ENCODE peak calls at places on chromosomes 3 and 15, in five cellular contexts. L, X, K, V and J are unnamed samples.

GRCh38 chr15:37818152-37818677 is 116.2 kb upstream of the TMCO5A start:
- DNase-seq in X (no peak), V (no peak), K (no peak), L (no peak), J (no peak)

GRCh38 chr3:151301787-151302186 is 14.8 kb downstream of the GPR87 start:
- DNase-seq in X (peak; percentile 74), L (peak; percentile 90), V (no peak), K (no peak), J (peak; percentile 78)

GRCh38 chr15:101045236-101045646 is 126.1 kb downstream of the LRRK1 start:
- DNase-seq in K (no peak), L (no peak), V (peak; percentile 64), X (peak; percentile 59), J (peak; percentile 88)

GRCh38 chr3:173066044-173066679 is 74.9 kb downstream of the SPATA16 start:
- DNase-seq in V (no peak), K (no peak), L (peak; percentile 9), X (peak; percentile 74), J (peak; percentile 84)

GRCh38 chr15:25640381-25640780 is 201.6 kb upstream of the UBE3A start:
- DNase-seq in X (no peak), K (no peak), L (no peak), V (no peak), J (no peak)

GRCh38 chr3:65776494-65776893 is 262.2 kb downstream of the MAGI1 start:
- DNase-seq in L (no peak), K (no peak), X (no peak), V (no peak), J (no peak)

GRCh38 chr3:115071611-115072010 is 75.5 kb downstream of the ZBTB20 start:
- DNase-seq in L (no peak), V (no peak), K (no peak), X (peak; percentile 80), J (peak; percentile 7)

GRCh38 chr3:140015741-140016140 is 80.8 kb downstream of the CLSTN2 start:
- DNase-seq in V (no peak), X (no peak), K (no peak), L (no peak), J (no peak)

GRCh38 chr3:170471149-170471548 is 52.5 kb downstream of the CLDN11 start:
- DNase-seq in K (no peak), L (no peak), V (no peak), X (no peak), J (no peak)

GRCh38 chr3:173893066-173893465 is 495.5 kb downstream of the NLGN1 start:
- DNase-seq in K (no peak), X (peak; percentile 50), V (no peak), L (peak; percentile 46), J (no peak)

GRCh38 chr15:96896766-96897165 is 566.3 kb downstream of the NR2F2 start:
- DNase-seq in K (no peak), X (no peak), L (no peak), V (no peak), J (no peak)

GRCh38 chr15:80509800-80510199 is 105.6 kb downstream of the ARNT2 start:
- DNase-seq in X (no peak), V (no peak), L (no peak), K (no peak), J (no peak)

GRCh38 chr3:115099115-115099884 is 47.8 kb downstream of the ZBTB20 start:
- DNase-seq in L (no peak), V (peak; percentile 32), K (no peak), X (peak; percentile 16), J (no peak)

GRCh38 chr15:68256675-68257450 is 20.7 kb upstream of the FEM1B start:
- DNase-seq in L (peak; percentile 90), K (no peak), V (peak; percentile 94), X (peak; percentile 98), J (peak; percentile 94)

GRCh38 chr15:57235865-57236264 is 140.4 kb upstream of the CGNL1 start:
- DNase-seq in V (no peak), K (no peak), L (no peak), X (peak; percentile 70), J (peak; percentile 70)

GRCh38 chr3:115239717-115240116 is 92.6 kb upstream of the ZBTB20 start:
- DNase-seq in K (peak; percentile 59), L (peak; percentile 98), V (peak; percentile 15), X (peak; percentile 97), J (peak; percentile 82)

GRCh38 chr15:52021128-52021671 is 2.2 kb downstream of the MAPK6 start:
- DNase-seq in L (peak; percentile 94), K (peak; percentile 63), X (peak; percentile 95), V (peak; percentile 77), J (peak; percentile 97)

GRCh38 chr15:70466895-70467529 is 296.3 kb downstream of the UACA start:
- DNase-seq in X (peak; percentile 75), V (peak; percentile 76), K (no peak), L (peak; percentile 52), J (peak; percentile 82)

GRCh38 chr3:158789592-158789991 is 12.3 kb upstream of the MFSD1 start:
- DNase-seq in V (peak; percentile 51), K (no peak), X (peak; percentile 78), L (peak; percentile 52), J (peak; percentile 90)
- TF ChIP-seq CTCF in V (no peak), K (peak; percentile 70), X (peak; percentile 42), L (peak; percentile 14), J (peak; percentile 68)

GRCh38 chr3:153749070-153749610 is 372.1 kb upstream of the ARHGEF26 start:
- DNase-seq in V (no peak), X (no peak), L (no peak), K (no peak), J (no peak)
- H3K4me3 ChIP-seq in V (no peak overlapping the region), X (no peak overlapping the region), L (no peak overlapping the region), K (no peak overlapping the region), J (no peak overlapping the region)

GRCh38 chr3:141305436-141305835 is 62.9 kb upstream of the ZBTB38 start:
- DNase-seq in X (peak; percentile 70), V (peak; percentile 33), K (no peak), L (no peak), J (peak; percentile 96)

GRCh38 chr3:141306922-141307321 is 61.4 kb upstream of the ZBTB38 start:
- DNase-seq in X (no peak), K (no peak), V (no peak), L (no peak), J (no peak)

GRCh38 chr3:141303481-141304223 is 64.7 kb upstream of the ZBTB38 start:
- DNase-seq in L (peak; percentile 74), K (peak; percentile 58), V (peak; percentile 73), X (peak; percentile 94), J (peak; percentile 93)

GRCh38 chr3:141306276-141306675 is 62.0 kb upstream of the ZBTB38 start:
- DNase-seq in X (no peak), K (no peak), V (no peak), L (no peak), J (no peak)

GRCh38 chr3:141302364-141303141 is 65.8 kb upstream of the ZBTB38 start:
- DNase-seq in V (peak; percentile 57), L (peak; percentile 35), K (no peak), X (peak; percentile 82), J (peak; percentile 86)
- TF ChIP-seq CTCF in V (no peak), L (no peak), K (peak; percentile 6), X (peak; percentile 6), J (peak; percentile 50)

GRCh38 chr3:147389265-147390175 is 16.8 kb downstream of the ZIC4 start:
- DNase-seq in X (no peak), K (no peak), V (no peak), L (no peak), J (peak; percentile 88)

GRCh38 chr3:147388395-147389264 is 17.7 kb downstream of the ZIC4 start:
- DNase-seq in X (no peak), L (no peak), V (no peak), K (no peak), J (no peak)

GRCh38 chr3:147392083-147392916 is 14.0 kb downstream of the ZIC4 start:
- DNase-seq in K (no peak), X (no peak), L (no peak), V (peak; percentile 82), J (peak; percentile 87)

GRCh38 chr3:147391726-147392082 is 14.6 kb downstream of the ZIC4 start:
- DNase-seq in L (no peak), K (no peak), X (no peak), V (no peak), J (peak; percentile 91)

GRCh38 chr3:147390589-147391569 is 15.5 kb downstream of the ZIC4 start:
- DNase-seq in L (no peak), X (no peak), K (no peak), V (no peak), J (peak; percentile 58)
- H3K4me3 ChIP-seq in L (no peak overlapping the region), X (no peak overlapping the region), K (no peak overlapping the region), V (no peak overlapping the region), J (peak overlapping the region; percentile 83)

GRCh38 chr3:17742092-17742836 is at the start of gene TBC1D5:
- DNase-seq in X (no peak), V (peak; percentile 97), K (no peak), L (no peak), J (peak; percentile 99)
- TF ChIP-seq CTCF in X (no peak), V (no peak), K (no peak), L (no peak), J (no peak)

GRCh38 chr3:135965506-135966348 is at the start of gene PPP2R3A:
- DNase-seq in X (peak; percentile 83), K (no peak), L (peak; percentile 70), V (peak; percentile 88), J (peak; percentile 88)
- H3K4me3 ChIP-seq in X (peak within 1 kb of the TSS; percentile 85), K (peak within 1 kb of the TSS; percentile 87), L (peak within 1 kb of the TSS; percentile 66), V (peak within 1 kb of the TSS; percentile 84), J (peak within 1 kb of the TSS; percentile 83)

GRCh38 chr3:94520364-94520763 is 457.5 kb downstream of the NSUN3 start:
- DNase-seq in V (no peak), K (no peak), X (no peak), L (no peak), J (no peak)

GRCh38 chr3:94524102-94524922 is 461.5 kb downstream of the NSUN3 start:
- DNase-seq in X (no peak), K (no peak), V (no peak), L (no peak), J (no peak)

GRCh38 chr3:94522488-94522887 is 459.6 kb downstream of the NSUN3 start:
- DNase-seq in K (no peak), V (no peak), L (peak; percentile 9), X (no peak), J (peak; percentile 16)

GRCh38 chr3:94529821-94530220 is 467.0 kb downstream of the NSUN3 start:
- DNase-seq in K (no peak), X (no peak), V (no peak), L (no peak), J (no peak)

GRCh38 chr3:94525039-94525438 is 462.2 kb downstream of the NSUN3 start:
- DNase-seq in X (peak; percentile 53), K (no peak), L (peak; percentile 69), V (peak; percentile 30), J (peak; percentile 52)
- TF ChIP-seq CTCF in X (peak; percentile 61), K (peak; percentile 49), L (peak; percentile 76), V (no peak), J (peak; percentile 65)

GRCh38 chr3:194399874-194400411 is 877 bp upstream of the GP5 start:
- DNase-seq in V (no peak), K (no peak), L (no peak), X (no peak), J (no peak)

GRCh38 chr3:194401346-194401745 is 2.3 kb upstream of the GP5 start:
- DNase-seq in L (no peak), V (no peak), X (no peak), K (no peak), J (no peak)

GRCh38 chr3:194396897-194397756 is 1.9 kb downstream of the GP5 start:
- DNase-seq in K (no peak), L (peak; percentile 31), X (no peak), V (no peak), J (peak; percentile 55)

GRCh38 chr3:194397757-194398312 is 1.2 kb downstream of the GP5 start:
- DNase-seq in L (peak; percentile 1), V (no peak), K (no peak), X (no peak), J (peak; percentile 11)

GRCh38 chr3:194399166-194399565 is at the start of gene GP5:
- DNase-seq in V (no peak), K (no peak), L (no peak), X (no peak), J (no peak)
- H3K4me3 ChIP-seq in V (peak within 1 kb of the TSS; percentile 24), K (no peak within 1 kb of the TSS), L (no peak within 1 kb of the TSS), X (peak within 1 kb of the TSS; percentile 3), J (peak within 1 kb of the TSS; percentile 40)